ENCODE peak calls at places on chromosomes 12 and 14, in four cellular contexts. R is heart right ventricle, I is cardiac muscle cell, D is endothelial cell of umbilical vein. S is an unnamed sample.

GRCh38 chr14:68446243-68447040 is 346.4 kb downstream of the ZFP36L1 start:
- DNase-seq in R (no peak), D (no peak), I (no peak), S (no peak)

GRCh38 chr12:26340649-26341048 is 145.3 kb downstream of the SSPN start:
- DNase-seq in I (no peak), D (no peak), R (no peak), S (no peak)

GRCh38 chr12:120353556-120354317 is 15.2 kb downstream of the MSI1 start:
- DNase-seq in I (no peak), D (no peak), R (no peak), S (no peak)

GRCh38 chr12:64160718-64161060 is 61.4 kb downstream of the KICS2 start:
- DNase-seq in D (peak; percentile 53), I (no peak), R (no peak), S (no peak)

GRCh38 chr14:99773496-99774203 is 19.6 kb upstream of the EML1 start:
- DNase-seq in I (no peak), D (no peak), R (no peak), S (no peak)

GRCh38 chr12:66107451-66107915 is 23.1 kb downstream of the LLPH start:
- DNase-seq in I (peak; percentile 87), R (no peak), D (peak; percentile 89), S (peak; percentile 89)

GRCh38 chr12:26378721-26379120 is 183.3 kb downstream of the SSPN start:
- DNase-seq in I (no peak), R (no peak), D (peak; percentile 89), S (no peak)

GRCh38 chr12:112924986-112925385 is 13.3 kb upstream of the OAS3 start:
- DNase-seq in I (no peak), D (no peak), R (no peak), S (no peak)

GRCh38 chr12:11162494-11162893 is 8.5 kb upstream of the SMIM10L1 start:
- DNase-seq in D (no peak), R (no peak), I (no peak), S (no peak)

GRCh38 chr14:68786491-68787234 is 6.2 kb downstream of the ZFP36L1 start:
- DNase-seq in D (peak; percentile 15), R (no peak), I (no peak), S (no peak)

GRCh38 chr14:99579903-99580570 is 24.0 kb downstream of the CCDC85C start:
- DNase-seq in D (peak; percentile 41), R (no peak), I (peak; percentile 68), S (no peak)

GRCh38 chr12:82912406-82912805 is 225.7 kb downstream of the TMTC2 start:
- DNase-seq in I (no peak), D (no peak), R (no peak), S (no peak)

GRCh38 chr14:24481622-24482324 is 26.3 kb downstream of the CMA1 start:
- DNase-seq in D (peak; percentile 31), R (peak; percentile 29), I (peak; percentile 52), S (no peak)

GRCh38 chr14:88380405-88380804 is 5.1 kb upstream of the SPATA7 start:
- DNase-seq in I (peak; percentile 12), D (no peak), R (no peak), S (no peak)

GRCh38 chr12:14836336-14837210 is 6.8 kb downstream of the ART4 start:
- DNase-seq in D (peak; percentile 86), R (no peak), I (no peak), S (no peak)

DNA sequence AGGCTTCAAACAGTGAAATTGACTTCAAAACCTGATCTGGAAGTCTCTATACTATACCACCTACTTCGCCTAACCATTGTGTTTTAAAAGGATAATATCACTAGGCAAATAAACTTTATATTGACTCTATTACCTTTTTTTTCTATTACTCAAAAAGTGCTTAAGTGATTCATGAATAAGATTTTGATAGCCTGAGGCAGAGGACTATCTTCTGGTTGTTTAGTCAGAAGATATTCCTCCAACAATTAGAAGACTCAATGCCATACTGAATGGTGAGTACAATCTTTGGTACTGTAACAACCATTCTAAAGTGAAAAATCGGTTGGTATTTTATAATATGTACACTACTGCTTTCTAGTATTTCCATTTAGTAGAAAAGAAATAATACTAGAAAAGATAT is 22.8 kb downstream of the SLC6A15 start:
- DNase-seq in R (no peak), I (no peak), D (no peak), S (no peak)
- TF ChIP-seq CTCF in R (no peak), I (no peak), D (no peak), S (no peak)

GRCh38 chr14:37114039-37114438 is 58.4 kb downstream of the SLC25A21 start:
- DNase-seq in I (no peak), D (no peak), R (no peak), S (peak; percentile 68)

GRCh38 chr14:37114559-37114958 is 57.8 kb downstream of the SLC25A21 start:
- DNase-seq in I (no peak), R (no peak), D (no peak), S (no peak)

GRCh38 chr14:37122288-37122687 is 50.1 kb downstream of the SLC25A21 start:
- DNase-seq in D (peak; percentile 85), R (no peak), I (no peak), S (no peak)

GRCh38 chr14:37118673-37119366 is 53.6 kb downstream of the SLC25A21 start:
- DNase-seq in I (no peak), D (no peak), R (no peak), S (no peak)

DNA sequence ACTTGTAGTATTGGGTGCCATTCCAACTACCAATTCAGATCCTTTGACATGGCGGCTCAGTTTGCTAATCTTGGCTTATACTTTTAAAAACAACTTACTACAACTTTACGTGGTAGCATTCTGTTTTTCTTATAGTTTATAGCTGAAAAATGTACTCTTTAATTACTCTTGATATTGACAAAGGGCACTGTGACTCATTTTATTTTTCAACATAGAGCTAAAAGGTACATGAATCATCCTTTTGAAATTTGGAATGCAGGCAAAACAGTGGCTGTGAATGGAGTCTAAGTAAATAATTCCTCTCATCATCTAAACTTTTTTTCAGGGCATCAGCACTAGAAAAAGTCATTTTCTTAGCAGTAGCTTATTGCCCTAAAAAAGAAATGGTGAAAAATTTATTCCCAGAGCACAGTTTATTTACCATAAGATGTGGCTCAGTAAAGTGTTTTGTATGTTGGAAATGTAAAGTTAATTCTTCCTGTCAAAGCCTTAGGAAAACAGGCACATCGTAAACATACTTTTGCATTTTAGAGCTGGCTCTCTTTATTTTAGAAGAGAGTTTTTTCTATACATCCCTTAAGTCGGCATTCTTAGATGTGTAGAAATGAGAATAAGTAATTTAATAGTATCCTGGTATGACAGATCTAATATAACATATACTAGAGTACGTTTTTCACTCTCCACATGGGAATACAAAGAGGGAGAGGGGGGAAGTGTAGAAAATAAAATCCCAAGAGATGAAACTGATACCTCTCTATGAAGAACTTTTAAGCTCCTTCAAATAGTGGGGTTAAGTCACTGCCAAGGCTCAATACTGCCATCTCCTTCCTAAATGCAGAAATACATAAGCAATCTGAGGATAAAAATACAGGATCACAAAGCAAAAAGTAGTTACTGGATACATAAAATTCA is 55.2 kb downstream of the SLC25A21 start:
- DNase-seq in I (no peak), D (peak; percentile 79), R (no peak), S (peak; percentile 63)
- TF ChIP-seq CTCF in I (no peak), D (peak; percentile 43), R (no peak), S (peak; percentile 77)

DNA sequence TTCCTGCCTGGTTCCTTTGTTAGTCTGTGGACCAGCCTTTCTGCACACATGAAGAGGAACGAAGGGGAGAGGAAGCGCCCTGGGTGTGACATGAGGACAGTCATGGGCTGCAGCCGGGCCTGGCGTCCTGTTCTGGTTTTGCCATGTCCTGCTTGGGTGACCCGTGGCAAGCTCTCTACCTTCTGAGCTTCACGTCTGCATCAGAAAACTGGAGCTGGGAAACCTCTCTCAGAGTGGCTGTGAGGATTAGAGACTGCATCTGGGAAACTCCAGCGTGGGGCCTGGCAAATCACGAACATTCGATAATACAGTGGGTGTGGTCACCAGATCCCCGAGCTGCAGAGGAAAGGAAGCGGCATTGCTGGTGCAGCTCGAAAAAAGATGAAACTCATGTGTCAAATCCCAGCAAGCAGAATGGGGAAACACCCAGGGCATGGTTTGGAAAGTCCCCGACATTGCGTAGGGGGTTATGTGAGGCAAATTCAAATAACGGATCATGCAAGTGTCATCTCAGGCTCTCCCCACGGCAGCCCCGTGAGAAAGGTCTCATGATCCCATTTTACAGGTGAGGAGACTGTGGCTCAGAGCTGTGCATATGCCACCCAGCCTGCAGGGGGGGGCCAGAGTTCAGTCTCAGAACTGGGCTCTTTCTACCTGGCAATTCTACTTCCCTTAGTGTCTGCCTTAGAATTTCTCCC is 98.2 kb upstream of the VRK1 start:
- DNase-seq in I (no peak), D (no peak), R (no peak), S (no peak)
- TF ChIP-seq CTCF in I (no peak), D (no peak), R (no peak), S (no peak)

DNA sequence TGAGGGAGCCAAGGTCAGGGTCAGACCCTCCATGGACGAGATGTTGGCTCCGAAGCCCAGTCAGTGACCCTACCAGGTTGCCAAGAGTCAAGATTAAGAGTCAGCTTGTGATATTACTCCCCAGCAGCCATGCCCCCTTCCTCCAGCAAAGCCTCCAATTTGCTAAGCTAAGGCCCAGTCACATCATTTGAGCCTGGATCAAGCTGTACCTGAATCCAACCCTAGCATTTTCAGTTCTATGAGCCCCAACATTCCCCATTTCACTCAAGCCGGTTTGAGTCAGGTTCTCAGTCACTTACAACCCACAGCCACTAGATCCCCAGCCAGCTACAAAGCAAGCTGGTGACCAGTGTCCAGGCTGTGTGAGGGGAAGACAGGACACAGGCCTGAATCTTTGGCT is 49.9 kb downstream of the SCARB1 start:
- DNase-seq in I (no peak), D (no peak), R (no peak), S (no peak)
- TF ChIP-seq CTCF in I (no peak), D (no peak), R (no peak), S (no peak)

GRCh38 chr12:13130981-13131380 is 27.5 kb upstream of the GSG1 start:
- DNase-seq in I (no peak), R (no peak), D (no peak), S (no peak)

GRCh38 chr12:13133886-13134285 is 30.4 kb upstream of the GSG1 start:
- DNase-seq in I (no peak), D (no peak), R (no peak), S (no peak)

DNA sequence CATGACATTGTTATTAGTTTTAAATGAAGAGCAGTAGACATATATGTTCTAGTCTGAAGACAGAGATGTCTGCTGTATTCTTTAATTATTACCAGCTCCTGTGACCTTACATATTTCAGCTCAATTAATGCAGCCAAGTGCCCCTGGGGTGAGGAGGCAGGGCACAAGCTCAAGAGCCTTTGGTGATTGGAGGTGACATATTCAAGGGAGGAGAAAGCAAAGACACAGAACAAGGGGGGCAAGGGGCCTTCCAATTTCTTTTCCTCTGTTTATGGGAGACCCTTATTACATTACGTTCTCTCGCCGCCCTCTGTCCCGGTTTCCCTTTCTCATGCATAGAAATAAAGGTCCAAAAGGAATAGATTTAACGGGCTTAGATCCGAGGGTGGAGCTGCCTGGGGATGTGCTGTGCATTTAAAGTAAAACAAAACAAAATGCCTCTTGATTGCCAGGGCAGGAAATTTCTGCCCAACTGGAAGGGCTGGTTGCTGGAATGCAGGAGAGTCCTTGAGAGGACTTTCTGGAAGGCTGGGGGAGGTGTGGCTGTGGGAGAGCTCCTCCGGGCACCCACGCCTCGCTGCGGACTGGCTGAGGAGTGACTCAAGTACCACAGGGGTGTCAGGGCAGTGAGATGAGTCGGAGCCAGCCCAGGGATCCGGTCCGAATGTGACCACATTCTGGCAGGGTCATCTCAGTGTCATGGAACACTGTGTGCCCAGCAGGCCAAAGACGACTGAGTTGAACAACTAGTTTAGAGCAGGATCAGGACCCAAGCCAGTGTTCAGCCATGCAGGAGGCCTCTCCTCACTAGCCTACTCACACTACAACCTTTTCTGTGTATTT is 32.1 kb upstream of the GSG1 start:
- DNase-seq in R (no peak), I (peak; percentile 12), D (peak; percentile 46), S (peak; percentile 58)
- TF ChIP-seq CTCF in R (no peak), I (peak; percentile 25), D (peak; percentile 17), S (peak; percentile 27)

S was measured in AG09319.